ENCODE peak calls at places on chromosomes 13 and 19, in six cellular contexts. R, F, V, B, D and K are unnamed samples. For H3K4me1 and H3K9me3, the result is how much of the 10 kb centered on the place peaks cover.

GRCh38 chr13:97194473-97194872 is 27.7 kb upstream of the MBNL2 start:
- DNase-seq in R (no peak), F (no peak), V (no peak), B (no peak), D (no peak), K (no peak)

GRCh38 chr13:67223024-67223423 is 7.1 kb downstream of the PCDH9 start:
- DNase-seq in R (no peak), F (no peak), V (no peak), B (no peak), D (no peak), K (no peak)

GRCh38 chr13:98142427-98143156 is at the start of gene FARP1:
- DNase-seq in R (peak), F (peak), V (peak), B (peak), D (peak), K (peak)

GRCh38 chr13:98834254-98834960 is 81.9 kb upstream of the SLC15A1 start:
- DNase-seq in R (no peak), F (no peak), V (peak), B (no peak), D (peak), K (no peak)

GRCh38 chr13:32791545-32792172 is 205.4 kb downstream of the PDS5B start:
- DNase-seq in R (no peak), F (no peak), V (no peak), B (no peak), D (no peak), K (no peak)

GRCh38 chr19:8831373-8831772 is 731 bp downstream of the ZNF558 start:
- DNase-seq in R (no peak), F (no peak), V (no peak), B (no peak), D (peak), K (no peak)

GRCh38 chr13:40672310-40673060 is 6.0 kb upstream of the FOXO1 start:
- DNase-seq in R (no peak), F (peak), V (peak), B (no peak), D (no peak), K (no peak)

GRCh38 chr19:46579286-46579944 is 21.7 kb upstream of the CALM3 start:
- DNase-seq in R (no peak), F (peak), V (no peak), B (no peak), D (peak), K (no peak)

GRCh38 chr13:76764429-76764828 is 121.8 kb downstream of the KCTD12 start:
- DNase-seq in R (peak), F (no peak), V (no peak), B (peak), D (no peak), K (peak)

GRCh38 chr19:3969435-3970312 is 1.2 kb downstream of the DAPK3 start:
- DNase-seq in R (no peak), F (no peak), V (peak), B (no peak), D (peak), K (peak)

GRCh38 chr13:61954092-61954491 is 538.4 kb upstream of the PCDH20 start:
- DNase-seq in R (no peak), F (no peak), V (no peak), B (no peak), D (peak), K (no peak)

GRCh38 chr13:111211789-111212516 is 96.8 kb downstream of the ARHGEF7 start:
- DNase-seq in R (no peak), F (no peak), V (no peak), B (no peak), D (peak), K (no peak)

GRCh38 chr13:95301947-95302386 is 716 bp upstream of the ABCC4 start:
- DNase-seq in R (no peak), F (no peak), V (no peak), B (no peak), D (peak), K (no peak)

GRCh38 chr13:77918391-77919261 is at the start of gene EDNRB:
- DNase-seq in R (peak), F (peak), V (no peak), B (peak), D (peak), K (peak)

GRCh38 chr13:100523994-100524393 is 64.6 kb downstream of the GGACT start:
- DNase-seq in R (no peak), F (no peak), V (no peak), B (no peak), D (no peak), K (no peak)

GRCh38 chr19:2602391-2603181 is 99.9 kb downstream of the GNG7 start:
- DNase-seq in R (peak), F (peak), V (no peak), B (peak), D (peak), K (peak)

GRCh38 chr19:3073931-3074595 is 11.8 kb upstream of the TLE5 start:
- DNase-seq in R (peak), F (no peak), V (no peak), B (no peak), D (no peak), K (peak)

GRCh38 chr19:29640231-29640630 is 25.0 kb upstream of the PLEKHF1 start:
- DNase-seq in R (no peak), F (no peak), V (no peak), B (no peak), D (no peak), K (no peak)

GRCh38 chr13:33349314-33349995 is 63.9 kb upstream of the STARD13 start:
- DNase-seq in R (peak), F (no peak), V (peak), B (no peak), D (peak), K (peak)

GRCh38 chr19:30102239-30102638 is 160.2 kb downstream of the URI1 start:
- DNase-seq in R (no peak), F (no peak), V (no peak), B (no peak), D (no peak), K (no peak)

GRCh38 chr13:36819811-36820140 is 754 bp downstream of the RFXAP start:
- DNase-seq in R (no peak), F (peak), V (peak), B (no peak), D (peak), K (no peak)

GRCh38 chr13:42893346-42893745 is 98.7 kb downstream of the EPSTI1 start:
- DNase-seq in R (no peak), F (no peak), V (no peak), B (no peak), D (no peak), K (no peak)

GRCh38 chr13:42405665-42406390 is 133.9 kb downstream of the AKAP11 start:
- DNase-seq in R (no peak), F (no peak), V (no peak), B (no peak), D (no peak), K (no peak)

GRCh38 chr13:35210234-35210633 is 266.3 kb downstream of the MAB21L1 start:
- DNase-seq in R (no peak), F (no peak), V (no peak), B (no peak), D (no peak), K (no peak)

GRCh38 chr19:36528921-36529518 is 949 bp upstream of the ZNF260 start:
- DNase-seq in R (no peak), F (no peak), V (peak), B (no peak), D (peak), K (no peak)

GRCh38 chr13:44573790-44574465 is 2.2 kb downstream of the TSC22D1 start:
- DNase-seq in R (no peak), F (peak), V (peak), B (no peak), D (peak), K (no peak)

GRCh38 chr13:48783831-48784230 is 130.1 kb downstream of the CYSLTR2 start:
- DNase-seq in R (no peak), F (no peak), V (no peak), B (no peak), D (no peak), K (no peak)

DNA sequence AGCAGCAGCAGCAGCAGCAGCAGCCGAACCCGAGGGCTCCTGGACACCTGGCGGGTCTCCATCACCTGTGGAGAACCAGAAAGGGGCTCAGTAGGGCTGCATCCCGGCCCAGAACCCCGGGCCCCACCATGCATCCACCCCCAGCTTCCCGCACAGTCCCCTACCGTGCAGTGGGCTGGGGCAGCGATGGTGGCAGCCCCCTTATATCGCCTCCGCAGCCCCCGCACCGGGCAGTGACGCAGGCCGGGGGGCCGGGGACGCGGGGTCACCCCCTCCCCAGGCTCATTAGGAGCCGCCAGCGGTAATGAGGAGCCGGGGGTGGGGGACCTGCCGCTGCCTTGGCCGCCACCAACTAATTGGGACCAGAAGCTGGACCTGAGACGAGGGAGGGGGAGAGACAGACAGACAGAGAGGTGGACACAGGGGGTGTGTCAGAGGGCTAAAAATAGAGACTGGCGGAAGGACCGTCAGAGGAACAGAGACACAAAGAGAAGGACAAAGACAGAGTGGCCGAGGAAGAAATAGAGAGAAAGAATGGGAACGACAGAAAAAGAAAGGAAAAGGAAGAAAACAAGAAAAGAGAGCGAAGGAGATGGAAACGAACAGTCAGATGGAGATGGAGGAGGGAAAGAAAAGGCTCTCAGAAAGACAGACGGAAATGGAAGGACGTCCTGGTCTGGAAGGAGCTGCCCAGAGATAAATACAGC is at the start of gene PTH2:
- DNase-seq in R (no peak), F (no peak), V (no peak), B (no peak), D (no peak), K (peak)
- H3K4me1 ChIP-seq in R (under half), F (under half), V (under half), B (under half), D (under half), K (under half)

GRCh38 chr13:25180450-25180794 is 8.3 kb upstream of the AMER2 start:
- DNase-seq in R (no peak), F (no peak), V (no peak), B (no peak), D (no peak), K (no peak)
- H3K4me3 ChIP-seq in R (no peak), F (no peak), V (no peak), B (no peak), D (no peak), K (no peak)

GRCh38 chr13:83265279-83265678 is 617.0 kb downstream of the SLITRK1 start:
- DNase-seq in R (no peak), F (no peak), V (no peak), B (no peak), D (no peak), K (no peak)
- H3K9me3 ChIP-seq in R (under half), F (under half), V (under half), B (under half), D (under half), K (under half)

GRCh38 chr19:41304706-41305483 is 5.1 kb upstream of the CCDC97 start:
- DNase-seq in R (no peak), F (no peak), V (no peak), B (no peak), D (no peak), K (no peak)

GRCh38 chr19:41305923-41306322 is 4.0 kb upstream of the CCDC97 start:
- DNase-seq in R (no peak), F (no peak), V (no peak), B (no peak), D (no peak), K (no peak)

GRCh38 chr19:41307090-41307875 is 2.7 kb upstream of the CCDC97 start:
- DNase-seq in R (no peak), F (no peak), V (no peak), B (no peak), D (no peak), K (no peak)

GRCh38 chr19:41307954-41308449 is 2.0 kb upstream of the CCDC97 start:
- DNase-seq in R (no peak), F (no peak), V (no peak), B (no peak), D (no peak), K (no peak)

GRCh38 chr19:41306394-41306793 is 3.6 kb upstream of the CCDC97 start:
- DNase-seq in R (no peak), F (no peak), V (no peak), B (no peak), D (no peak), K (no peak)
- H3K4me1 ChIP-seq in R (half or more), F (under half), V (under half), B (under half), D (under half), K (under half)

GRCh38 chr19:17136026-17136425 is 60.4 kb downstream of the MYO9B start:
- DNase-seq in R (no peak), F (no peak), V (no peak), B (no peak), D (peak), K (peak)
- H3K4me3 ChIP-seq in R (no peak), F (peak), V (no peak), B (no peak), D (peak), K (no peak)

DNA sequence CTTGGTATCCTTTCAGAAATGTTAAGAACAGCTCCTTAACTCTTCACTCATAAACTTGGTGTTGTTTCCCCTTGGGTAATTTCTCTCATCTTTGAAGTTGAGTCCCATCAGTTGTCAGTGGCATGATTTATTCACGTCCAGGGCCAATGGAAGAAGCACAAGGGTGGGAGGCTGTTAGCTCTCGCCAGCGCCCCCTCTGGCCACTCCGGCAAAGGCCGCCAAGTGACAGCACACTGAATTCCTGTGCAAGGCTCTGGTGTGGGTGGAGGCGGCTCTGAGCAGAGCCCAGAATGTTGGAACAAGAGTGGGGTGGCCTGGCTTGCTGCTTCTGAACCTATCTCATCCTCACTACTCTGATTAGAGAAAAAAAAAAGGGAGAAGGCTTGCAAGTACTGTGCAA is 13.1 kb upstream of the MEDAG start:
- DNase-seq in R (no peak), F (peak), V (peak), B (no peak), D (peak), K (peak)
- H3K9me3 ChIP-seq in R (under half), F (under half), V (under half), B (under half), D (under half), K (under half)

GRCh38 chr19:17329768-17330545 is 4.7 kb downstream of the ANO8 start:
- DNase-seq in R (no peak), F (no peak), V (no peak), B (no peak), D (no peak), K (peak)
- H3K4me1 ChIP-seq in R (under half), F (under half), V (under half), B (under half), D (under half), K (under half)

GRCh38 chr13:59479629-59480028 is 684.1 kb downstream of the DIAPH3 start:
- DNase-seq in R (no peak), F (no peak), V (peak), B (no peak), D (no peak), K (no peak)
- H3K4me3 ChIP-seq in R (no peak), F (no peak), V (no peak), B (no peak), D (no peak), K (no peak)

DNA sequence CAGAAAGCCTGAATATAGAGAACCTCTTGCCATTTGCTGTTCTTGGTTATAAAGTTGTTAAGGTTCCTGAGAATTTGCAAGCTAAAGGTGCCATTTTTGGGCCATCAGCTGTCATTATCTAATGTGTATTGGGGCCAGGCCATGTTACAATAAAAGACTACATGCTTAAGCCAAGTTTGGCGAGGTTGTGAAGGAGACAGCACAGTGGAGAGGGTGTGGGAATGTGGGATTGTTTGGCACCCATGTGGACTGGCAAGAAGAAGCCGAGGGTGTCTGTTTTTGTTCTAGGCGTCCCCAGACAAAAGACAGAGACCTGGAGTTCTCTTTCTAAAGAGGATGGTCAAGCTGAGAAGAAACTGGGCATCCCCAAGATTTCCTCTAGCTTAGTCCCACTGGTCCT is 64.7 kb downstream of the ZNF44 start:
- DNase-seq in R (no peak), F (no peak), V (no peak), B (no peak), D (no peak), K (no peak)
- H3K9me3 ChIP-seq in R (under half), F (under half), V (under half), B (under half), D (under half), K (under half)

GRCh38 chr19:16133818-16134217 is 9.7 kb upstream of the HSH2D start:
- DNase-seq in R (no peak), F (no peak), V (no peak), B (no peak), D (no peak), K (no peak)

GRCh38 chr19:16135410-16136127 is 7.9 kb upstream of the HSH2D start:
- DNase-seq in R (no peak), F (no peak), V (no peak), B (no peak), D (no peak), K (no peak)

GRCh38 chr19:16139752-16140151 is 3.7 kb upstream of the HSH2D start:
- DNase-seq in R (peak), F (no peak), V (no peak), B (no peak), D (no peak), K (no peak)

GRCh38 chr19:16134510-16134909 is 9.0 kb upstream of the HSH2D start:
- DNase-seq in R (peak), F (no peak), V (no peak), B (no peak), D (no peak), K (no peak)

DNA sequence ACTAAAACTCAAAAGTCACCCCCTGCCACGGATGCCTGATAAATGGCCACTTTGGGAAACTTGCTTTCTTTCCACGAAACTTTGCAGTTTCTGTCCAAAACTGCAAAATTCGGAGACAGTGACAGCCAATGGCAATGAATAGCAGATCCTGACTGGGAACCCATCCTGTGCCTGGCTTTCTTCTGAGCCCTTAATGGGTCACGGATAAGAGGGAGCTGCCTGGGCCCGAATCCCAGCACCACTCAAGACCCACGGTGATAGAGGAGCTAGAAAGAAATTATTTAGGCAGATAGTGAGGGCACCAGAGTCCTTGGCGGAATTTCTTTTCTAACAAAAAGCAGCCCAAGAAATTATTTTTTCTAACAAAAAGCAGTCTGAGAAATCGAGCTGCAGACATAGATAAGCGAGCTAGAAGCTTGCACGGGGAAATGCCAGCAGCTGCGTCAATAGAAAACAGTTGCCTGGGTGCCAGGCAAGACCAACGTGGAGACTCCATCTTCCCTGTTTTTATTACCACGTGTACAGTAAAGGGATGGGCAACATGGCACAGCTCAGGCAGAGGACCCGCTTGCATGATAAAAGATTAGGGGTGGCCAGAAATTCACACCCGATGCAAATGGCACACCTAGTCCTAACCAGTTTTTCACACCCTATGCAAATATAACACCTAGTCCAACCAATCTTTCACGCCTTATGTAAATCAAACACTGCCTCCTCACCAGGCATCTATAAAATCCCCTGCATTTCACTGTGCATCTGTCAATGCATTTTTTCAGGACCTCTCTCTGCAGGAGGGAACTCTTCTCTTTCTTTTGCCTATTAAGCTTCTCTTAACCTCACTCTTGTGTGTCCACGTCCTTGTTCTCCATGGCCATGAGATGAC is 7.1 kb upstream of the HSH2D start:
- DNase-seq in R (no peak), F (no peak), V (no peak), B (no peak), D (no peak), K (no peak)
- H3K4me1 ChIP-seq in R (under half), F (under half), V (under half), B (under half), D (under half), K (under half)